ENCODE peak calls at places on chromosomes 16 and 17, in six cellular contexts. One of them, this sample, is unnamed.

GRCh38 chr17:8698142-8699050 is 46.2 kb downstream of the CCDC42 start:
- DNase-seq in stimulated activated CD4-positive, alpha-beta T cell treated with anti-CD3 and anti-CD28 coated beads, Interleukin-1b, Interleukin-23, amount 100 ng/mL, for 48 hours: no peak
- DNase-seq in dorsolateral prefrontal cortex: peak
- DNase-seq in fibroblast of mammary gland: peak
- DNase-seq in GM12878: no peak
- DNase-seq in GM23338: no peak
- DNase-seq in this sample: no peak

GRCh38 chr17:82229686-82230626 is 1.1 kb downstream of the SLC16A3 start:
- DNase-seq in stimulated activated CD4-positive, alpha-beta T cell treated with anti-CD3 and anti-CD28 coated beads, Interleukin-1b, Interleukin-23, amount 100 ng/mL, for 48 hours: no peak
- DNase-seq in dorsolateral prefrontal cortex: no peak
- DNase-seq in fibroblast of mammary gland: no peak
- DNase-seq in GM12878: no peak
- DNase-seq in GM23338: no peak
- DNase-seq in this sample: no peak

GRCh38 chr16:69917739-69918138 is 33.4 kb upstream of the CLEC18A start:
- DNase-seq in stimulated activated CD4-positive, alpha-beta T cell treated with anti-CD3 and anti-CD28 coated beads, Interleukin-1b, Interleukin-23, amount 100 ng/mL, for 48 hours: no peak
- DNase-seq in dorsolateral prefrontal cortex: no peak
- DNase-seq in fibroblast of mammary gland: peak
- DNase-seq in GM12878: no peak
- DNase-seq in GM23338: peak
- DNase-seq in this sample: no peak

GRCh38 chr16:2992383-2993081 is 12.3 kb upstream of the PKMYT1 start:
- DNase-seq in stimulated activated CD4-positive, alpha-beta T cell treated with anti-CD3 and anti-CD28 coated beads, Interleukin-1b, Interleukin-23, amount 100 ng/mL, for 48 hours: no peak
- DNase-seq in dorsolateral prefrontal cortex: no peak
- DNase-seq in fibroblast of mammary gland: no peak
- DNase-seq in GM12878: no peak
- DNase-seq in GM23338: no peak
- DNase-seq in this sample: no peak

GRCh38 chr16:81469710-81470481 is 25.3 kb downstream of the CMIP start:
- DNase-seq in stimulated activated CD4-positive, alpha-beta T cell treated with anti-CD3 and anti-CD28 coated beads, Interleukin-1b, Interleukin-23, amount 100 ng/mL, for 48 hours: no peak
- DNase-seq in dorsolateral prefrontal cortex: no peak
- DNase-seq in fibroblast of mammary gland: no peak
- DNase-seq in GM12878: peak
- DNase-seq in GM23338: no peak
- DNase-seq in this sample: no peak

GRCh38 chr16:85639529-85640253 is 26.6 kb downstream of the GSE1 start:
- DNase-seq in stimulated activated CD4-positive, alpha-beta T cell treated with anti-CD3 and anti-CD28 coated beads, Interleukin-1b, Interleukin-23, amount 100 ng/mL, for 48 hours: no peak
- DNase-seq in dorsolateral prefrontal cortex: peak
- DNase-seq in fibroblast of mammary gland: no peak
- DNase-seq in GM12878: no peak
- DNase-seq in GM23338: no peak
- DNase-seq in this sample: no peak

GRCh38 chr17:50322271-50322670 is 23.7 kb upstream of the XYLT2 start:
- DNase-seq in stimulated activated CD4-positive, alpha-beta T cell treated with anti-CD3 and anti-CD28 coated beads, Interleukin-1b, Interleukin-23, amount 100 ng/mL, for 48 hours: no peak
- DNase-seq in dorsolateral prefrontal cortex: no peak
- DNase-seq in fibroblast of mammary gland: no peak
- DNase-seq in GM12878: no peak
- DNase-seq in GM23338: no peak
- DNase-seq in this sample: no peak

GRCh38 chr16:68286153-68287074 is 22.1 kb downstream of the SLC7A6 start:
- DNase-seq in stimulated activated CD4-positive, alpha-beta T cell treated with anti-CD3 and anti-CD28 coated beads, Interleukin-1b, Interleukin-23, amount 100 ng/mL, for 48 hours: no peak
- DNase-seq in dorsolateral prefrontal cortex: no peak
- DNase-seq in fibroblast of mammary gland: no peak
- DNase-seq in GM12878: no peak
- DNase-seq in GM23338: no peak
- DNase-seq in this sample: no peak

GRCh38 chr17:77451271-77451893 is 310.6 kb downstream of the SEC14L1 start:
- DNase-seq in stimulated activated CD4-positive, alpha-beta T cell treated with anti-CD3 and anti-CD28 coated beads, Interleukin-1b, Interleukin-23, amount 100 ng/mL, for 48 hours: peak
- DNase-seq in dorsolateral prefrontal cortex: peak
- DNase-seq in fibroblast of mammary gland: peak
- DNase-seq in GM12878: no peak
- DNase-seq in GM23338: peak
- DNase-seq in this sample: peak

GRCh38 chr16:28182183-28182582 is 29.6 kb downstream of the XPO6 start:
- DNase-seq in stimulated activated CD4-positive, alpha-beta T cell treated with anti-CD3 and anti-CD28 coated beads, Interleukin-1b, Interleukin-23, amount 100 ng/mL, for 48 hours: peak
- DNase-seq in dorsolateral prefrontal cortex: no peak
- DNase-seq in fibroblast of mammary gland: peak
- DNase-seq in GM12878: no peak
- DNase-seq in GM23338: no peak
- DNase-seq in this sample: no peak

GRCh38 chr16:56950881-56951771 is 10.6 kb upstream of the CETP start:
- DNase-seq in stimulated activated CD4-positive, alpha-beta T cell treated with anti-CD3 and anti-CD28 coated beads, Interleukin-1b, Interleukin-23, amount 100 ng/mL, for 48 hours: peak
- DNase-seq in dorsolateral prefrontal cortex: no peak
- DNase-seq in fibroblast of mammary gland: peak
- DNase-seq in GM12878: no peak
- DNase-seq in GM23338: peak
- DNase-seq in this sample: no peak

GRCh38 chr16:13098536-13098935 is 197.1 kb downstream of the SHISA9 start:
- DNase-seq in stimulated activated CD4-positive, alpha-beta T cell treated with anti-CD3 and anti-CD28 coated beads, Interleukin-1b, Interleukin-23, amount 100 ng/mL, for 48 hours: no peak
- DNase-seq in dorsolateral prefrontal cortex: no peak
- DNase-seq in fibroblast of mammary gland: peak
- DNase-seq in GM12878: no peak
- DNase-seq in GM23338: no peak
- DNase-seq in this sample: no peak

GRCh38 chr16:56246051-56246817 is 54.9 kb downstream of the GNAO1 start:
- DNase-seq in stimulated activated CD4-positive, alpha-beta T cell treated with anti-CD3 and anti-CD28 coated beads, Interleukin-1b, Interleukin-23, amount 100 ng/mL, for 48 hours: no peak
- DNase-seq in dorsolateral prefrontal cortex: peak
- DNase-seq in fibroblast of mammary gland: no peak
- DNase-seq in GM12878: no peak
- DNase-seq in GM23338: peak
- DNase-seq in this sample: no peak

GRCh38 chr17:21279582-21279981 is 4.9 kb upstream of the MAP2K3 start:
- DNase-seq in stimulated activated CD4-positive, alpha-beta T cell treated with anti-CD3 and anti-CD28 coated beads, Interleukin-1b, Interleukin-23, amount 100 ng/mL, for 48 hours: no peak
- DNase-seq in dorsolateral prefrontal cortex: no peak
- DNase-seq in fibroblast of mammary gland: no peak
- DNase-seq in GM12878: no peak
- DNase-seq in GM23338: no peak
- DNase-seq in this sample: no peak

GRCh38 chr17:12549499-12549901 is 116.2 kb upstream of the MYOCD start:
- DNase-seq in stimulated activated CD4-positive, alpha-beta T cell treated with anti-CD3 and anti-CD28 coated beads, Interleukin-1b, Interleukin-23, amount 100 ng/mL, for 48 hours: no peak
- DNase-seq in dorsolateral prefrontal cortex: no peak
- DNase-seq in fibroblast of mammary gland: no peak
- DNase-seq in GM12878: no peak
- DNase-seq in GM23338: no peak
- DNase-seq in this sample: no peak

GRCh38 chr16:64088838-64089237 is 1033.0 kb downstream of the CDH11 start:
- DNase-seq in stimulated activated CD4-positive, alpha-beta T cell treated with anti-CD3 and anti-CD28 coated beads, Interleukin-1b, Interleukin-23, amount 100 ng/mL, for 48 hours: no peak
- DNase-seq in dorsolateral prefrontal cortex: no peak
- DNase-seq in fibroblast of mammary gland: no peak
- DNase-seq in GM12878: no peak
- DNase-seq in GM23338: no peak
- DNase-seq in this sample: no peak

GRCh38 chr17:78133971-78134898 is 3.7 kb downstream of the TMC8 start:
- DNase-seq in stimulated activated CD4-positive, alpha-beta T cell treated with anti-CD3 and anti-CD28 coated beads, Interleukin-1b, Interleukin-23, amount 100 ng/mL, for 48 hours: peak
- DNase-seq in dorsolateral prefrontal cortex: peak
- DNase-seq in fibroblast of mammary gland: peak
- DNase-seq in GM12878: no peak
- DNase-seq in GM23338: peak
- DNase-seq in this sample: no peak

GRCh38 chr17:1414634-1415033 is 14.6 kb upstream of the YWHAE start:
- DNase-seq in stimulated activated CD4-positive, alpha-beta T cell treated with anti-CD3 and anti-CD28 coated beads, Interleukin-1b, Interleukin-23, amount 100 ng/mL, for 48 hours: no peak
- DNase-seq in dorsolateral prefrontal cortex: no peak
- DNase-seq in fibroblast of mammary gland: no peak
- DNase-seq in GM12878: no peak
- DNase-seq in GM23338: no peak
- DNase-seq in this sample: no peak

GRCh38 chr17:17603178-17603894 is 11.8 kb upstream of the PEMT start:
- DNase-seq in stimulated activated CD4-positive, alpha-beta T cell treated with anti-CD3 and anti-CD28 coated beads, Interleukin-1b, Interleukin-23, amount 100 ng/mL, for 48 hours: no peak
- DNase-seq in dorsolateral prefrontal cortex: no peak
- DNase-seq in fibroblast of mammary gland: no peak
- DNase-seq in GM12878: no peak
- DNase-seq in GM23338: no peak
- DNase-seq in this sample: no peak

GRCh38 chr17:48544356-48545021 is 420 bp downstream of the HOXB2 start:
- DNase-seq in stimulated activated CD4-positive, alpha-beta T cell treated with anti-CD3 and anti-CD28 coated beads, Interleukin-1b, Interleukin-23, amount 100 ng/mL, for 48 hours: peak
- DNase-seq in dorsolateral prefrontal cortex: no peak
- DNase-seq in fibroblast of mammary gland: peak
- DNase-seq in GM12878: no peak
- DNase-seq in GM23338: peak
- DNase-seq in this sample: no peak

GRCh38 chr17:8189041-8189710 is 804 bp downstream of the BORCS6 start:
- DNase-seq in stimulated activated CD4-positive, alpha-beta T cell treated with anti-CD3 and anti-CD28 coated beads, Interleukin-1b, Interleukin-23, amount 100 ng/mL, for 48 hours: no peak
- DNase-seq in dorsolateral prefrontal cortex: no peak
- DNase-seq in fibroblast of mammary gland: no peak
- DNase-seq in GM12878: no peak
- DNase-seq in GM23338: no peak
- DNase-seq in this sample: no peak